ENCODE peak calls at places on chromosomes 4 and X, in four cellular contexts. One of them, this sample, is unnamed.

GRCh38 chr4:96473246-96473645 is 633.4 kb downstream of the PDHA2 start:
- DNase-seq in lung: no peak
- DNase-seq in kidney: no peak
- DNase-seq in epithelial cell of esophagus: no peak
- DNase-seq in this sample: no peak

GRCh38 chrX:114842181-114842580 is 175.2 kb downstream of the IL13RA2 start:
- DNase-seq in lung: no peak
- DNase-seq in kidney: no peak
- DNase-seq in epithelial cell of esophagus: no peak
- DNase-seq in this sample: peak

GRCh38 chr4:113565702-113566012 is 195.9 kb downstream of the CAMK2D start:
- DNase-seq in lung: no peak
- DNase-seq in kidney: no peak
- DNase-seq in epithelial cell of esophagus: no peak
- DNase-seq in this sample: no peak

GRCh38 chrX:101744085-101744484 is 84.4 kb upstream of the ARMCX2 start:
- DNase-seq in lung: no peak
- DNase-seq in kidney: no peak
- DNase-seq in epithelial cell of esophagus: no peak
- DNase-seq in this sample: no peak

GRCh38 chr4:87559090-87559837 is 30.1 kb upstream of the SPARCL1 start:
- DNase-seq in lung: peak
- DNase-seq in kidney: no peak
- DNase-seq in epithelial cell of esophagus: no peak
- DNase-seq in this sample: peak

GRCh38 chr4:47372561-47372960 is 90.9 kb downstream of the COMMD8 start:
- DNase-seq in lung: no peak
- DNase-seq in kidney: no peak
- DNase-seq in epithelial cell of esophagus: no peak
- DNase-seq in this sample: no peak

GRCh38 chrX:46576458-46576857 is 2.9 kb downstream of the CHST7 start:
- DNase-seq in lung: no peak
- DNase-seq in kidney: no peak
- DNase-seq in epithelial cell of esophagus: no peak
- DNase-seq in this sample: peak

GRCh38 chr4:1351854-1352633 is 5.0 kb downstream of the UVSSA start:
- DNase-seq in lung: peak
- DNase-seq in kidney: peak
- DNase-seq in epithelial cell of esophagus: peak
- DNase-seq in this sample: peak

GRCh38 chr4:14415146-14415545 is 587.1 kb upstream of the CPEB2 start:
- DNase-seq in lung: no peak
- DNase-seq in kidney: no peak
- DNase-seq in epithelial cell of esophagus: peak
- DNase-seq in this sample: peak

GRCh38 chr4:84737656-84738055 is 154.7 kb downstream of the CDS1 start:
- DNase-seq in lung: no peak
- DNase-seq in kidney: no peak
- DNase-seq in epithelial cell of esophagus: no peak
- DNase-seq in this sample: no peak

GRCh38 chr4:41028392-41029076 is 185.8 kb downstream of the APBB2 start:
- DNase-seq in lung: no peak
- DNase-seq in kidney: no peak
- DNase-seq in epithelial cell of esophagus: no peak
- DNase-seq in this sample: no peak

GRCh38 chr4:189802884-189803283 is 137.8 kb upstream of the FRG1 start:
- DNase-seq in lung: no peak
- DNase-seq in kidney: no peak
- DNase-seq in epithelial cell of esophagus: no peak
- DNase-seq in this sample: no peak

GRCh38 chr4:77776182-77777134 is 42.7 kb downstream of the CNOT6L start:
- DNase-seq in lung: no peak
- DNase-seq in kidney: no peak
- DNase-seq in epithelial cell of esophagus: no peak
- DNase-seq in this sample: no peak

GRCh38 chrX:1323315-1323714 is 13.3 kb upstream of the IL3RA start:
- DNase-seq in lung: peak
- DNase-seq in kidney: peak
- DNase-seq in epithelial cell of esophagus: no peak
- DNase-seq in this sample: peak

GRCh38 chrX:38864165-38864564 is 62.9 kb downstream of the MID1IP1 start:
- DNase-seq in lung: no peak
- DNase-seq in kidney: no peak
- DNase-seq in epithelial cell of esophagus: no peak
- DNase-seq in this sample: no peak

GRCh38 chrX:65697915-65698796 is 30.7 kb downstream of the MSN start:
- DNase-seq in lung: peak
- DNase-seq in kidney: peak
- DNase-seq in epithelial cell of esophagus: no peak
- DNase-seq in this sample: no peak

GRCh38 chr4:76894537-76894936 is 3.4 kb downstream of the SOWAHB start:
- DNase-seq in lung: no peak
- DNase-seq in kidney: no peak
- DNase-seq in epithelial cell of esophagus: no peak
- DNase-seq in this sample: no peak

GRCh38 chr4:41334182-41334581 is 77.5 kb downstream of the UCHL1 start:
- DNase-seq in lung: peak
- DNase-seq in kidney: no peak
- DNase-seq in epithelial cell of esophagus: peak
- DNase-seq in this sample: peak

GRCh38 chr4:143354990-143355389 is 18.3 kb downstream of the GAB1 start:
- DNase-seq in lung: no peak
- DNase-seq in kidney: no peak
- DNase-seq in epithelial cell of esophagus: no peak
- DNase-seq in this sample: no peak

GRCh38 chr4:77564231-77564630 is 41.4 kb upstream of the CXCL13 start:
- DNase-seq in lung: peak
- DNase-seq in kidney: peak
- DNase-seq in epithelial cell of esophagus: no peak
- DNase-seq in this sample: no peak

GRCh38 chr4:36269533-36269932 is 11.9 kb upstream of the DTHD1 start:
- DNase-seq in lung: no peak
- DNase-seq in kidney: no peak
- DNase-seq in epithelial cell of esophagus: peak
- DNase-seq in this sample: no peak

GRCh38 chrX:47798861-47799260 is 37.8 kb upstream of the ZNF81 start:
- DNase-seq in lung: no peak
- DNase-seq in kidney: no peak
- DNase-seq in epithelial cell of esophagus: peak
- DNase-seq in this sample: no peak

GRCh38 chr4:51831133-51831532 is 11.8 kb upstream of the DCUN1D4 start:
- DNase-seq in lung: peak
- DNase-seq in kidney: peak
- DNase-seq in epithelial cell of esophagus: peak
- DNase-seq in this sample: peak

GRCh38 chr4:19346636-19347035 is 905.1 kb upstream of the SLIT2 start:
- DNase-seq in lung: no peak
- DNase-seq in kidney: no peak
- DNase-seq in epithelial cell of esophagus: no peak
- DNase-seq in this sample: no peak

GRCh38 chr4:61501812-61502211 is 301.7 kb downstream of the ADGRL3 start:
- DNase-seq in lung: no peak
- DNase-seq in kidney: no peak
- DNase-seq in epithelial cell of esophagus: no peak
- DNase-seq in this sample: no peak

GRCh38 chrX:57367649-57368048 is 81.1 kb downstream of the FAAH2 start:
- DNase-seq in lung: no peak
- DNase-seq in kidney: no peak
- DNase-seq in epithelial cell of esophagus: no peak
- DNase-seq in this sample: no peak

GRCh38 chr4:24970635-24971034 is 57.8 kb upstream of the CCDC149 start:
- DNase-seq in lung: no peak
- DNase-seq in kidney: no peak
- DNase-seq in epithelial cell of esophagus: no peak
- DNase-seq in this sample: no peak

GRCh38 chr4:42083816-42084215 is 68.6 kb downstream of the BEND4 start:
- DNase-seq in lung: no peak
- DNase-seq in kidney: no peak
- DNase-seq in epithelial cell of esophagus: no peak
- DNase-seq in this sample: no peak

GRCh38 chr4:41525129-41525528 is 12.8 kb upstream of the LIMCH1 start:
- DNase-seq in lung: no peak
- DNase-seq in kidney: no peak
- DNase-seq in epithelial cell of esophagus: peak
- DNase-seq in this sample: no peak

GRCh38 chr4:11701978-11702377 is 273.3 kb upstream of the HS3ST1 start:
- DNase-seq in lung: no peak
- DNase-seq in kidney: no peak
- DNase-seq in epithelial cell of esophagus: no peak
- DNase-seq in this sample: no peak

GRCh38 chr4:43163101-43163792 is 270.7 kb downstream of the GRXCR1 start:
- DNase-seq in lung: no peak
- DNase-seq in kidney: no peak
- DNase-seq in epithelial cell of esophagus: no peak
- DNase-seq in this sample: no peak

GRCh38 chr4:83180469-83180968 is 66.0 kb upstream of the PLAC8 start:
- DNase-seq in lung: no peak
- DNase-seq in kidney: no peak
- DNase-seq in epithelial cell of esophagus: no peak
- DNase-seq in this sample: no peak

DNA sequence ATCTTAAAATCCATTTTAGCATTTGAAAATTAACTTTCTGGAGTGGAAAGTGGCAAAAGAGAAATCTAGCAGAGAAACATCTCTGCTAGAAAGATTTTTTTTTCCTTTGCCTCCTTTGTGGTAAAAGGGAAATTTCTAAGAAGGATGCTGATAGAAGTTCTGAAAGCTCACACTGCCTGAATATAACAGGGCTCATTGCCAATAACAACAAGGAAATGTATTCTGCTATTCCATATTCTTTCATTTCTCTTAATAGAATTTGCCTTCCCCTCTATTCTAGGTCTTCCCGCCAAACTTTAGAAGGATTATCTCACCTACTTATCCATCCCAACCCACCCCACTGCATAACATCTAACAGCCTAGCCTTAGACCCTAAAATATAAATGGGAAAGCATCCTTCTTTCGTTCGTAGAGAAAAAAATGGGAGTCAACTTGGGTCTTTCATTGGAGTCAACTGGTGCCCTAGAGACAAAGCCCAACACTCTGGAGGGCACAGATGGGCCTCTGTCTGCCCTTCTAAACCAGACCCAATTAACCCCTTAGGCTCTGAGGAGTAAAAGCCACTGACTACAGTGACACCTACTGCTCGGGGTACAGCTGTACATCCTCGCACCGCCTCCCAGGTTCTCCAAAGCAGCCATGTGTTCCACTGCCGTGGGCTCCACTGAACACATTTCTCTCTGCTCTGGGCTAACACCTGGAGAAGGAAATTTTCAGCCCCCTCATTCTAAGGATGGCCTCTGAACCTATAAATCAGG is 103.9 kb downstream of the MAML3 start:
- DNase-seq in lung: no peak
- DNase-seq in kidney: no peak
- DNase-seq in epithelial cell of esophagus: peak
- DNase-seq in this sample: peak
- H3K4me3 ChIP-seq in lung: no peak
- H3K4me3 ChIP-seq in kidney: peak
- H3K4me3 ChIP-seq in epithelial cell of esophagus: no peak
- H3K4me3 ChIP-seq in this sample: no peak

DNA sequence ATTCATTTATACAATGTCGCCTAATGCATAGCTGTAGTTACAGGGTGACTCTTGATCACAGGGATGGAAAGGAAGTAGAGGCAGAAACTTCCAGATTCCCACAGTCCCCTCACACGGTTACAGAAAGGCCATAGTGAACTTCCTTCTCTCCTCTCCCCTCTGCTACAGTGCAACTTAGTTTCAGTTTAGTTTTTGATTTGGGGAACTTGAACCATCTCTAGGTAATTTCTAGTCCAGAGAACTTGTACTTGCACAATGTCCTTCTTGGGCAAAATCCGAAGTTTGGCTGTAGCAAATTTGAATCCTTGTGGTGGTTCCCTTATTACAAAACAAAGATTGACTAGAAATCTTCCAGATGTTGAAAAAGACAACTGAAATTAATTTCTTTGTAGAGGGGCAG is 1.2 kb upstream of the BLTP1 start:
- DNase-seq in lung: no peak
- DNase-seq in kidney: no peak
- DNase-seq in epithelial cell of esophagus: no peak
- DNase-seq in this sample: no peak
- H3K4me3 ChIP-seq in lung: no peak
- H3K4me3 ChIP-seq in kidney: no peak
- H3K4me3 ChIP-seq in epithelial cell of esophagus: no peak
- H3K4me3 ChIP-seq in this sample: no peak

GRCh38 chr4:4792516-4792915 is 66.9 kb upstream of the MSX1 start:
- DNase-seq in lung: no peak
- DNase-seq in kidney: no peak
- DNase-seq in epithelial cell of esophagus: no peak
- DNase-seq in this sample: no peak
- H3K4me3 ChIP-seq in lung: no peak
- H3K4me3 ChIP-seq in kidney: no peak
- H3K4me3 ChIP-seq in epithelial cell of esophagus: no peak
- H3K4me3 ChIP-seq in this sample: no peak

DNA sequence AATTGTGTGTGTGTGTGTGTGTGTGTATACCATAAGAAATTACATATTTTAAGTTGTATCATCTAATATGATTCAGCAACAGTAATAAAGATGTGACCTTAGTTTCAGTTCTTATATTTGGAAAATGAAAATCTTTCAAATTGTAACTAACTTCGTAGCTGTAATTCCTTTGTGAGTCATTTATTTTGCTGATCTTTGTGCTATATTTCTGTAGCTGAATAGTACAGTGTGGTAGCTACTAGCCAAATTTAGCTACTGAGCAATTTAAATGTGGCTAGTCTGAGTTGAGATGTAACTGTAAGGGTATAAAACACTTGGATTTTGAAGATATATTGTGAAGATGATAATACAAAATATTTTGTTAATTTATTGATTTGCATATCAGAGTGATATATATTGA is 116.4 kb downstream of the RAP1GDS1 start:
- DNase-seq in lung: no peak
- DNase-seq in kidney: no peak
- DNase-seq in epithelial cell of esophagus: no peak
- DNase-seq in this sample: no peak
- H3K4me3 ChIP-seq in lung: no peak
- H3K4me3 ChIP-seq in kidney: no peak
- H3K4me3 ChIP-seq in epithelial cell of esophagus: no peak
- H3K4me3 ChIP-seq in this sample: no peak

DNA sequence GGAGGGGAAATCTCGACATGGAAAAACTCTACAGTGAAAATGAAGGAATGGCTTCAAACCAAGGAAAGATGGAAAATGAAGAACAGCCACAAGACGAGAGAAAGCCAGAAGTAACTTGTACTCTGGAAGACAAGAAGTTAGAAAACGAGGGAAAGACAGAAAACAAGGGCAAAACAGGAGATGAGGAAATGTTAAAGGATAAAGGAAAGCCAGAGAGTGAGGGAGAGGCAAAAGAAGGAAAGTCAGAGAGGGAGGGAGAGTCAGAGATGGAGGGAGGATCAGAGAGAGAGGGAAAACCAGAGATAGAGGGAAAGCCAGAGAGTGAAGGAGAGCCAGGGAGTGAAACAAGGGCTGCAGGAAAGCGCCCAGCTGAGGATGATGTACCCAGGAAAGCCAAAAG is 1.3 kb downstream of the TCEAL4 start:
- DNase-seq in lung: no peak
- DNase-seq in kidney: no peak
- DNase-seq in epithelial cell of esophagus: no peak
- DNase-seq in this sample: no peak
- H3K4me3 ChIP-seq in lung: no peak
- H3K4me3 ChIP-seq in kidney: no peak
- H3K4me3 ChIP-seq in epithelial cell of esophagus: no peak
- H3K4me3 ChIP-seq in this sample: peak

This sample was measured in PC-3.